ENCODE peak calls at places on chromosome 3, in six cellular contexts. U is brain pericyte; Q is epithelial cell of prostate; M is activated T-helper 9 cell treated with anti-CD3 and anti-CD28 coated beads, Interleukin-2, amount 50 U/mL, for 16 hours; F is fibroblast of mammary gland; A is thoracic aorta. O is an unnamed sample.

GRCh38 chr3:123652346-123652984 is 67.6 kb upstream of the HACD2 start:
- DNase-seq in U (no peak), Q (no peak), M (no peak), F (peak), A (no peak), O (peak)

GRCh38 chr3:139157161-139157932 is 112.7 kb upstream of the PRR23C start:
- DNase-seq in U (no peak), Q (no peak), M (no peak), F (no peak), A (no peak), O (no peak)

GRCh38 chr3:183178512-183178832 is 15.9 kb upstream of the LAMP3 start:
- DNase-seq in U (no peak), Q (no peak), M (no peak), F (no peak), A (no peak), O (no peak)

GRCh38 chr3:129123314-129124060 is 1.9 kb upstream of the RAB43 start:
- DNase-seq in U (no peak), Q (peak), M (no peak), F (peak), A (no peak), O (no peak)

GRCh38 chr3:100776097-100776729 is 66.9 kb downstream of the TFG start:
- DNase-seq in U (no peak), Q (no peak), M (no peak), F (no peak), A (no peak), O (no peak)

GRCh38 chr3:64462203-64463120 is 225.3 kb downstream of the ADAMTS9 start:
- DNase-seq in U (no peak), Q (no peak), M (no peak), F (peak), A (no peak), O (no peak)

GRCh38 chr3:131503328-131503650 is 518 bp upstream of the MRPL3 start:
- DNase-seq in U (no peak), Q (no peak), M (no peak), F (peak), A (no peak), O (no peak)

GRCh38 chr3:169619793-169620192 is 43.7 kb downstream of the MECOM start:
- DNase-seq in U (no peak), Q (no peak), M (no peak), F (no peak), A (no peak), O (no peak)

GRCh38 chr3:175410251-175410650 is 551.1 kb downstream of the NAALADL2 start:
- DNase-seq in U (no peak), Q (no peak), M (no peak), F (peak), A (no peak), O (no peak)

GRCh38 chr3:87145553-87145952 is 81.6 kb upstream of the CHMP2B start:
- DNase-seq in U (no peak), Q (no peak), M (no peak), F (peak), A (no peak), O (no peak)

GRCh38 chr3:58353722-58354553 is 21.2 kb downstream of the PXK start:
- DNase-seq in U (no peak), Q (no peak), M (no peak), F (peak), A (no peak), O (no peak)

GRCh38 chr3:141050576-141050912 is 603 bp upstream of the SPSB4 start:
- DNase-seq in U (no peak), Q (no peak), M (no peak), F (no peak), A (no peak), O (no peak)

GRCh38 chr3:38574411-38575278 is 74.8 kb downstream of the SCN5A start:
- DNase-seq in U (no peak), Q (no peak), M (no peak), F (peak), A (no peak), O (no peak)

GRCh38 chr3:182486459-182486858 is 306.8 kb upstream of the ATP11B start:
- DNase-seq in U (no peak), Q (no peak), M (no peak), F (no peak), A (no peak), O (no peak)

GRCh38 chr3:64488938-64489337 is 198.9 kb downstream of the ADAMTS9 start:
- DNase-seq in U (no peak), Q (no peak), M (no peak), F (no peak), A (no peak), O (no peak)

GRCh38 chr3:194532591-194532990 is 45.8 kb upstream of the ATP13A3 start:
- DNase-seq in U (no peak), Q (no peak), M (no peak), F (peak), A (no peak), O (no peak)

GRCh38 chr3:151197981-151198767 is 4.8 kb downstream of the GPR171 start:
- DNase-seq in U (no peak), Q (no peak), M (no peak), F (no peak), A (no peak), O (no peak)

GRCh38 chr3:39750677-39751076 is 58.7 kb upstream of the MYRIP start:
- DNase-seq in U (no peak), Q (no peak), M (no peak), F (no peak), A (no peak), O (no peak)

GRCh38 chr3:161893972-161894371 is 397.4 kb downstream of the OTOL1 start:
- DNase-seq in U (no peak), Q (no peak), M (no peak), F (peak), A (no peak), O (no peak)

GRCh38 chr3:128226794-128227399 is 73.6 kb downstream of the EEFSEC start:
- DNase-seq in U (no peak), Q (no peak), M (no peak), F (peak), A (no peak), O (no peak)

GRCh38 chr3:122824465-122825379 is 29.9 kb downstream of the SLC49A4 start:
- DNase-seq in U (no peak), Q (no peak), M (no peak), F (peak), A (no peak), O (no peak)

GRCh38 chr3:107493134-107493533 is 29.6 kb upstream of the BBX start:
- DNase-seq in U (no peak), Q (no peak), M (no peak), F (no peak), A (no peak), O (no peak)

GRCh38 chr3:114406286-114406685 is 112.5 kb downstream of the TIGIT start:
- DNase-seq in U (no peak), Q (no peak), M (no peak), F (peak), A (no peak), O (no peak)

GRCh38 chr3:161890147-161890625 is 393.6 kb downstream of the OTOL1 start:
- DNase-seq in U (peak), Q (peak), M (no peak), F (peak), A (no peak), O (peak)

GRCh38 chr3:42688016-42688415 is 2.7 kb downstream of the KLHL40 start:
- DNase-seq in U (no peak), Q (no peak), M (no peak), F (no peak), A (no peak), O (no peak)

GRCh38 chr3:19539488-19540395 is 391.4 kb downstream of the KCNH8 start:
- DNase-seq in U (no peak), Q (no peak), M (no peak), F (no peak), A (no peak), O (no peak)

O was measured in Right ventricle myocardium inferior.